ENCODE peak calls at places on chromosomes 7 and 10, in seven cellular contexts. R is foreskin fibroblast, G is pons, V is body of pancreas, B is retina, O is neural crest cell, J is NCI-H774. P is an unnamed sample.

GRCh38 chr7:51324206-51324884 is 7.7 kb upstream of the COBL start:
- DNase-seq in R (no peak), J (no peak), O (no peak), V (no peak), B (no peak), G (no peak), P (no peak)

GRCh38 chr10:132027423-132027983 is 38.2 kb upstream of the JAKMIP3 start:
- DNase-seq in J (no peak), V (no peak), O (no peak), G (no peak), B (no peak), R (peak; percentile 21), P (no peak)

GRCh38 chr7:79610301-79610700 is 156.8 kb upstream of the MAGI2 start:
- DNase-seq in B (no peak), J (no peak), R (no peak), O (no peak), G (no peak), V (no peak), P (no peak)

GRCh38 chr7:29386196-29386765 is 177.4 kb upstream of the PRR15 start:
- DNase-seq in V (no peak), O (no peak), R (no peak), B (no peak), J (peak; percentile 19), G (peak; percentile 85), P (peak; percentile 31)

GRCh38 chr10:124510536-124511158 is 49.0 kb downstream of the LHPP start:
- DNase-seq in O (no peak), R (no peak), G (no peak), V (no peak), B (no peak), J (no peak), P (no peak)

GRCh38 chr10:490891-491571 is 198.4 kb downstream of the DIP2C start:
- DNase-seq in V (no peak), G (peak; percentile 80), J (no peak), O (no peak), R (peak; percentile 70), B (no peak), P (peak; percentile 73)

GRCh38 chr10:28711776-28712175 is 34.5 kb downstream of the BAMBI start:
- DNase-seq in R (no peak), V (no peak), G (no peak), J (no peak), B (no peak), O (no peak), P (no peak)

GRCh38 chr10:115992554-115992953 is 280.5 kb downstream of the GFRA1 start:
- DNase-seq in J (no peak), V (no peak), G (no peak), B (peak; percentile 55), O (no peak), R (no peak), P (no peak)

GRCh38 chr10:78176320-78177012 is 142.8 kb downstream of the RPS24 start:
- DNase-seq in B (no peak), J (no peak), O (peak; percentile 20), R (no peak), V (no peak), G (no peak), P (no peak)

GRCh38 chr7:27170936-27171635 is 3.0 kb downstream of the HOXA10 start:
- DNase-seq in O (no peak), G (no peak), R (no peak), J (no peak), B (no peak), V (no peak), P (no peak)

GRCh38 chr10:17227367-17228080 is 517 bp upstream of the VIM start:
- DNase-seq in V (no peak), G (no peak), J (no peak), B (peak; percentile 57), R (no peak), O (no peak), P (no peak)

GRCh38 chr7:156356551-156356950 is 284.0 kb upstream of the RNF32 start:
- DNase-seq in O (no peak), R (no peak), J (no peak), V (no peak), G (no peak), B (no peak), P (no peak)

GRCh38 chr7:71444130-71444529 is 312.2 kb downstream of the GALNT17 start:
- DNase-seq in R (no peak), J (no peak), G (no peak), B (no peak), O (no peak), V (no peak), P (no peak)

GRCh38 chr10:11167233-11167979 is 149.7 kb downstream of the CELF2 start:
- DNase-seq in R (no peak), G (no peak), J (no peak), O (no peak), V (no peak), B (no peak), P (no peak)

GRCh38 chr7:17770710-17771375 is 169.5 kb downstream of the SNX13 start:
- DNase-seq in V (no peak), O (no peak), J (no peak), R (no peak), G (peak; percentile 67), B (no peak), P (peak; percentile 42)

GRCh38 chr10:53839437-53840039 is 961.5 kb downstream of the PCDH15 start:
- DNase-seq in R (no peak), V (no peak), J (no peak), O (no peak), B (no peak), G (peak; percentile 57), P (peak; percentile 31)

GRCh38 chr7:130960208-130960988 is 226.4 kb upstream of the KLF14 start:
- DNase-seq in O (no peak), J (no peak), R (peak; percentile 95), B (no peak), G (no peak), V (no peak), P (no peak)

GRCh38 chr10:82925547-82925946 is 1050.6 kb downstream of the NRG3 start:
- DNase-seq in J (no peak), G (no peak), O (no peak), R (no peak), B (no peak), V (no peak), P (no peak)

GRCh38 chr7:7526006-7526405 is 9.7 kb downstream of the COL28A1 start:
- DNase-seq in B (no peak), O (no peak), G (no peak), J (no peak), V (no peak), R (no peak), P (no peak)

GRCh38 chr7:74708569-74709275 is 51.2 kb downstream of the GTF2I start:
- DNase-seq in V (no peak), R (no peak), G (no peak), B (no peak), J (no peak), O (no peak), P (no peak)

GRCh38 chr7:80053098-80053497 is 81.5 kb upstream of the GNAI1 start:
- DNase-seq in G (no peak), V (no peak), R (no peak), J (peak; percentile 94), B (peak; percentile 61), O (no peak), P (no peak)

GRCh38 chr7:140121321-140121720 is 55.5 kb downstream of the KDM7A start:
- DNase-seq in J (no peak), O (no peak), G (peak; percentile 40), R (no peak), B (peak; percentile 5), V (no peak), P (peak; percentile 50)

GRCh38 chr7:156650042-156650441 is 9.5 kb downstream of the RNF32 start:
- DNase-seq in J (no peak), R (no peak), O (no peak), G (no peak), V (peak; percentile 38), B (no peak), P (no peak)

GRCh38 chr10:97097154-97097490 is 88.6 kb downstream of the SLIT1 start:
- DNase-seq in R (no peak), O (no peak), J (no peak), B (no peak), V (no peak), G (no peak), P (no peak)

GRCh38 chr7:90728568-90728967 is 132.4 kb downstream of the CDK14 start:
- DNase-seq in R (no peak), J (no peak), V (no peak), B (no peak), O (no peak), G (no peak), P (no peak)

GRCh38 chr10:33715303-33715702 is 380.8 kb upstream of the NRP1 start:
- DNase-seq in V (no peak), B (peak; percentile 42), O (no peak), R (no peak), J (no peak), G (no peak), P (no peak)

GRCh38 chr10:34862892-34863291 is 47.8 kb upstream of the PARD3 start:
- DNase-seq in G (no peak), O (no peak), B (no peak), R (no peak), V (no peak), J (peak; percentile 35), P (no peak)

GRCh38 chr10:62073429-62073828 is 171.9 kb downstream of the ARID5B start:
- DNase-seq in V (no peak), J (no peak), G (peak; percentile 94), O (no peak), B (no peak), R (no peak), P (peak; percentile 82)

GRCh38 chr10:1297566-1298301 is 241.5 kb downstream of the WDR37 start:
- DNase-seq in J (no peak), O (no peak), G (peak; percentile 48), R (no peak), V (no peak), B (no peak), P (peak; percentile 64)

GRCh38 chr7:156656598-156656997 is 16.0 kb downstream of the RNF32 start:
- DNase-seq in O (no peak), V (no peak), B (peak; percentile 18), R (no peak), G (no peak), J (no peak), P (no peak)

GRCh38 chr10:96650958-96651357 is 64.1 kb upstream of the TM9SF3 start:
- DNase-seq in R (no peak), V (no peak), G (no peak), B (no peak), O (no peak), J (no peak), P (no peak)

GRCh38 chr7:155298288-155298833 is 683 bp downstream of the INSIG1 start:
- DNase-seq in R (no peak), O (no peak), G (no peak), J (no peak), B (no peak), V (no peak), P (no peak)

GRCh38 chr10:64115913-64116643 is 594.9 kb downstream of the REEP3 start:
- DNase-seq in J (no peak), G (peak; percentile 40), R (no peak), V (no peak), O (peak; percentile 38), B (peak; percentile 27), P (peak; percentile 51)

GRCh38 chr10:117411440-117412428 is 36.5 kb upstream of the PDZD8 start:
- DNase-seq in B (no peak), G (no peak), R (no peak), J (no peak), V (peak; percentile 21), O (no peak), P (no peak)

GRCh38 chr7:144842377-144842851 is 6.6 kb upstream of the TPK1 start:
- DNase-seq in V (peak; percentile 47), B (no peak), J (no peak), O (no peak), G (peak; percentile 63), R (no peak), P (peak; percentile 33)

GRCh38 chr10:86451604-86451960 is 70.0 kb downstream of the WAPL start:
- DNase-seq in B (no peak), G (no peak), V (no peak), J (no peak), R (no peak), O (no peak), P (no peak)

GRCh38 chr10:117788911-117789310 is 246.4 kb downstream of the EMX2 start:
- DNase-seq in O (no peak), B (no peak), R (no peak), J (no peak), V (no peak), G (no peak), P (no peak)

GRCh38 chr10:71888623-71889387 is 37.8 kb upstream of the PSAP start:
- DNase-seq in V (peak; percentile 38), O (peak; percentile 48), B (peak; percentile 83), R (peak; percentile 86), G (peak; percentile 89), J (peak; percentile 0), P (peak; percentile 80)